ENCODE peak calls at places on chromosome X, in five cellular contexts. N, K, U, G and D are unnamed samples.

GRCh38 chrX:148268646-148269045 is 231.8 kb upstream of the AFF2 start:
- DNase-seq in G (no peak), N (no peak), U (no peak), K (no peak), D (no peak)

GRCh38 chrX:135520022-135520552 is 373 bp upstream of the INTS6L start:
- DNase-seq in G (peak; percentile 72), N (no peak), K (no peak), U (no peak), D (no peak)

GRCh38 chrX:97685753-97686152 is 802.0 kb downstream of the RPA4 start:
- DNase-seq in U (no peak), N (no peak), G (peak; percentile 46), K (no peak), D (no peak)

GRCh38 chrX:40167240-40168182 is 69.8 kb upstream of the BCOR start:
- DNase-seq in K (peak; percentile 80), G (no peak), U (peak; percentile 50), N (peak; percentile 52), D (no peak)

GRCh38 chrX:154729439-154729838 is 21.4 kb downstream of the GAB3 start:
- DNase-seq in G (no peak), U (no peak), K (no peak), N (no peak), D (no peak)

GRCh38 chrX:31039327-31039711 is 32.5 kb downstream of the FTHL17 start:
- DNase-seq in G (no peak), N (no peak), U (no peak), K (no peak), D (no peak)

GRCh38 chrX:71532078-71532752 is 689 bp upstream of the OGT start:
- DNase-seq in G (peak; percentile 56), N (no peak), U (no peak), K (no peak), D (no peak)

GRCh38 chrX:3638280-3638873 is 75.1 kb downstream of the PRKX start:
- DNase-seq in K (no peak), U (no peak), G (peak; percentile 60), N (no peak), D (no peak)

GRCh38 chrX:39645059-39645895 is 452.5 kb downstream of the BCOR start:
- DNase-seq in N (peak; percentile 72), K (no peak), U (no peak), G (peak; percentile 85), D (peak; percentile 44)

GRCh38 chrX:55450259-55450658 is 1.7 kb upstream of the MAGEH1 start:
- DNase-seq in K (no peak), N (no peak), G (peak; percentile 35), U (no peak), D (no peak)

GRCh38 chrX:75522565-75523411 is at the start of gene ZDHHC15:
- DNase-seq in U (peak; percentile 48), N (peak; percentile 80), K (peak; percentile 86), G (no peak), D (peak; percentile 67)

GRCh38 chrX:31819455-31819854 is 747.6 kb upstream of the FTHL17 start:
- DNase-seq in N (no peak), U (no peak), K (no peak), G (no peak), D (no peak)

GRCh38 chrX:136767104-136767941 is 13.4 kb downstream of the ARHGEF6 start:
- DNase-seq in N (peak; percentile 84), G (peak; percentile 39), K (peak; percentile 93), U (peak; percentile 77), D (peak; percentile 79)

GRCh38 chrX:153464116-153464515 is 6.3 kb downstream of the HAUS7 start:
- DNase-seq in N (no peak), G (no peak), K (no peak), U (no peak), D (no peak)

GRCh38 chrX:125398959-125399440 is 79.3 kb downstream of the TEX13C start:
- DNase-seq in N (no peak), U (no peak), G (no peak), K (no peak), D (no peak)

GRCh38 chrX:57353472-57354132 is 67.1 kb downstream of the FAAH2 start:
- DNase-seq in G (no peak), N (no peak), U (no peak), K (no peak), D (no peak)

GRCh38 chrX:22666441-22666840 is 333.3 kb upstream of the DDX53 start:
- DNase-seq in U (no peak), G (peak; percentile 51), N (no peak), K (no peak), D (no peak)

GRCh38 chrX:130097507-130098201 is 12.6 kb downstream of the ELF4 start:
- DNase-seq in U (peak; percentile 84), K (peak; percentile 80), G (no peak), N (peak; percentile 38), D (peak; percentile 69)

GRCh38 chrX:18425199-18426003 is at the start of gene CDKL5:
- DNase-seq in K (peak; percentile 98), G (peak; percentile 93), N (peak; percentile 98), U (peak; percentile 98), D (peak; percentile 98)

GRCh38 chrX:53279296-53280237 is 1.8 kb downstream of the IQSEC2 start:
- DNase-seq in U (no peak), K (no peak), N (no peak), G (no peak), D (no peak)

GRCh38 chrX:16953606-16954211 is 7.3 kb downstream of the REPS2 start:
- DNase-seq in N (no peak), U (no peak), K (no peak), G (no peak), D (no peak)
- H3K4me3 ChIP-seq in N (no peak overlapping the region), U (no peak overlapping the region), K (no peak overlapping the region), G (no peak overlapping the region), D (no peak overlapping the region)

DNA sequence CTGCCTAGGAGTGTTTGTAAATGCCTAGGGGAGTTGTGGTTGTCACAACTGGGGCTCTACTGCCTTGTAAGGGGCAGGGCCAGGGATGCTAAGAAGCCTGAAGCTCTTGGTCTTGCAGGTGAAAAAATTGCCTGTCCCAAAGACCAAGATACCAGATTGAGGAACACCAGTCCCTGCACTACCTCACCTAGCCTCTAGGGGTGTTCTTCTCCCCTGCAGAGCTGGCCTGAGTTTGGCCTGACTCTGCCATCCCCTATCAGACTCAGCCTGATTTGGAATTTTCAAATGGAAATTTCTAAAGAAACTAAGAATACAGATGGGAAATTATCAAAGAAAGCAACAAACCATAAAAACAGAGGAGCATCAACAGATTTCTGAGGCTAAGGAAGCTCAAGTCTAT is 90.4 kb downstream of the ZC4H2 start:
- DNase-seq in K (no peak), G (no peak), U (no peak), N (no peak), D (no peak)
- TF ChIP-seq CTCF in K (peak; percentile 23), G (peak; percentile 40), U (no peak), N (peak; percentile 29), D (peak; percentile 46)

GRCh38 chrX:78109458-78109857 is 5.4 kb downstream of the PGK1 start:
- DNase-seq in U (no peak), G (no peak), K (no peak), N (no peak), D (no peak)
- H3K4me3 ChIP-seq in U (no peak overlapping the region), G (no peak overlapping the region), K (no peak overlapping the region), N (no peak overlapping the region), D (no peak overlapping the region)

DNA sequence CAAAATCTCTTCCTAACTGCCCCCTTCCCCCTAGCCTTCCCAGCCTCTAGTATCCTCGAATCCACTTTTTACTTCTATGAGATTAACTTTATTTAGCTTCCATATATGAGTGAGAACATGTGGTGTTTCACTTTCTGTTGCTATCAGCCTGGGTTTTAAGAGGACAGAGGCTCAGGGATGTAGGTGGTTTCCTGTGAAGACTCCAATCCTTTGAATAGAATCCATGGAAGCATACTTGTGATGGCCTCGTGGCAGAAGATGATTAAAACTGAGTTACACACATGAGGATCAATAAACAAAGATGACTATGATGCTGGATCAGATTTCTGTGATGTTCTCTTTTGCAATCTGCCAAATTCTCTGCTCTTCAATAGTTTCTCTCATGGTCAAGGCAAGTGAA is 29.8 kb downstream of the CD99L2 start:
- DNase-seq in U (no peak), G (no peak), K (no peak), N (no peak), D (no peak)
- TF ChIP-seq CTCF in U (no peak), G (no peak), K (no peak), N (no peak), D (no peak)

GRCh38 chrX:20267924-20268701 is 1.4 kb upstream of the RPS6KA3 start:
- DNase-seq in G (peak; percentile 34), K (peak; percentile 87), U (peak; percentile 69), N (peak; percentile 49), D (peak; percentile 68)
- H3K4me3 ChIP-seq in G (peak overlapping the region; percentile 65), K (peak overlapping the region; percentile 61), U (no peak overlapping the region), N (peak overlapping the region; percentile 71), D (peak overlapping the region; percentile 65)

GRCh38 chrX:7132335-7133035 is 15.0 kb upstream of the STS start:
- DNase-seq in N (peak; percentile 52), K (no peak), G (peak; percentile 88), U (peak; percentile 72), D (peak; percentile 74)
- TF ChIP-seq CTCF in N (peak; percentile 27), K (peak; percentile 37), G (peak; percentile 58), U (no peak), D (peak; percentile 39)

DNA sequence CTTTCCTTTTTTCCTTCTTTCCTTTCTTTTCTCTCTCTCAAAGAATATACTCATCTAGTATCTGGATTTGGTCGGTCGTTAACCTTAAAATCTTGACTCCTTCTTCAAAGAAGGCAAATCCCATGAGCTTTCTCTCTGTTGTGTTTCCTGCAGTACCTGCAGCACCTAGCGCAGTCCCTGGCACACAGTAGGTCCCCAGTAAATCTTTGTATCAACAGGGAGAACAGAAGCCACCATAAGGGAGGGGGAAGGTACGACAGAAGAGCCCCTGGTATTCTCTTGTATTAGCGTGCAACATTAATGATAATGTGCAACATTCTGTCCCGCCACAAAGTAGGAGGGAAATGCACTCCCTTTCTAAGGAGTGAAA is 133.5 kb downstream of the AMELX start:
- DNase-seq in U (no peak), G (no peak), K (no peak), N (no peak), D (no peak)
- H3K4me3 ChIP-seq in U (no peak overlapping the region), G (peak overlapping the region; percentile 65), K (no peak overlapping the region), N (peak overlapping the region; percentile 42), D (peak overlapping the region; percentile 53)